ENCODE peak calls at places on chromosomes 5 and 9, in seven cellular contexts. B is PC-3, G is MM.1S, D is PC-9, F is HCT116, T is GM23248, I is GM23338. H is an unnamed sample.

GRCh38 chr9:98255578-98256296 is at the start of gene TBC1D2:
- DNase-seq in B (peak; percentile 91), G (peak; percentile 95), D (peak; percentile 99), F (peak; percentile 89), T (peak; percentile 94), I (peak; percentile 94), H (peak; percentile 95)

GRCh38 chr5:33981408-33982171 is 2.9 kb downstream of the SLC45A2 start:
- DNase-seq in B (peak; percentile 25), G (no peak), D (peak; percentile 17), F (no peak), T (peak; percentile 53), I (peak; percentile 32), H (no peak)

GRCh38 chr5:7629559-7629958 is 221.4 kb downstream of the CFAP90 start:
- DNase-seq in B (no peak), G (peak; percentile 87), D (no peak), F (no peak), T (no peak), I (no peak), H (no peak)

GRCh38 chr9:38309324-38310195 is 82.9 kb upstream of the ALDH1B1 start:
- DNase-seq in B (no peak), G (no peak), D (no peak), F (no peak), T (peak; percentile 35), I (peak; percentile 34), H (no peak)

GRCh38 chr9:35729700-35730485 is 2.1 kb downstream of the TLN1 start:
- DNase-seq in B (peak; percentile 86), G (peak; percentile 24), D (no peak), F (peak; percentile 21), T (peak; percentile 94), I (peak; percentile 90), H (peak; percentile 67)

GRCh38 chr9:113907282-113907681 is 31.2 kb downstream of the ZNF618 start:
- DNase-seq in B (no peak), G (no peak), D (no peak), F (no peak), T (no peak), I (no peak), H (no peak)

GRCh38 chr5:163564321-163564924 is 59.0 kb downstream of the MAT2B start:
- DNase-seq in B (peak; percentile 84), G (peak; percentile 66), D (peak; percentile 39), F (peak; percentile 48), T (peak; percentile 72), I (peak; percentile 72), H (peak; percentile 53)

GRCh38 chr9:127277099-127277498 is 12.5 kb downstream of the GARNL3 start:
- DNase-seq in B (no peak), G (no peak), D (no peak), F (no peak), T (no peak), I (no peak), H (peak; percentile 66)

GRCh38 chr9:92173318-92173717 is 58.1 kb upstream of the SPTLC1 start:
- DNase-seq in B (no peak), G (no peak), D (no peak), F (no peak), T (no peak), I (no peak), H (peak; percentile 1)

GRCh38 chr5:56443826-56444225 is 210.7 kb upstream of the ANKRD55 start:
- DNase-seq in B (no peak), G (no peak), D (no peak), F (no peak), T (no peak), I (no peak), H (no peak)

GRCh38 chr5:143312822-143313221 is 90.7 kb downstream of the NR3C1 start:
- DNase-seq in B (peak; percentile 32), G (no peak), D (no peak), F (no peak), T (peak; percentile 57), I (no peak), H (no peak)

GRCh38 chr5:82794876-82795275 is 282.3 kb downstream of the TMEM167A start:
- DNase-seq in B (peak; percentile 73), G (no peak), D (no peak), F (no peak), T (peak; percentile 32), I (peak; percentile 6), H (no peak)

GRCh38 chr9:16505159-16505558 is 365.3 kb downstream of the BNC2 start:
- DNase-seq in B (peak; percentile 53), G (no peak), D (peak; percentile 12), F (no peak), T (peak; percentile 47), I (no peak), H (no peak)

GRCh38 chr9:120654278-120654677 is 60.0 kb downstream of the MEGF9 start:
- DNase-seq in B (no peak), G (no peak), D (no peak), F (no peak), T (peak; percentile 4), I (no peak), H (no peak)

GRCh38 chr5:149732500-149733128 is 2.5 kb downstream of the PPARGC1B start:
- DNase-seq in B (peak; percentile 56), G (peak; percentile 7), D (no peak), F (no peak), T (peak; percentile 28), I (peak; percentile 69), H (no peak)

GRCh38 chr9:123268240-123268949 is at the start of gene STRBP:
- DNase-seq in B (peak; percentile 85), G (peak; percentile 94), D (peak; percentile 97), F (peak; percentile 74), T (peak; percentile 94), I (peak; percentile 94), H (peak; percentile 97)

GRCh38 chr5:13553896-13554295 is 390.6 kb downstream of the DNAH5 start:
- DNase-seq in B (peak; percentile 58), G (peak; percentile 29), D (peak; percentile 38), F (no peak), T (peak; percentile 49), I (peak; percentile 67), H (no peak)

GRCh38 chr9:32725066-32725860 is 58.1 kb upstream of the TMEM215 start:
- DNase-seq in B (peak; percentile 28), G (no peak), D (no peak), F (no peak), T (peak; percentile 21), I (no peak), H (no peak)

GRCh38 chr9:137492464-137493162 is 33.5 kb upstream of the NSMF start:
- DNase-seq in B (peak; percentile 47), G (peak; percentile 29), D (no peak), F (peak; percentile 42), T (peak; percentile 34), I (peak; percentile 73), H (peak; percentile 89)

GRCh38 chr5:78720234-78720985 is 71.8 kb upstream of the LHFPL2 start:
- DNase-seq in B (no peak), G (no peak), D (no peak), F (no peak), T (no peak), I (no peak), H (peak; percentile 59)

GRCh38 chr9:98009926-98010325 is 26.8 kb downstream of the ANP32B start:
- DNase-seq in B (no peak), G (no peak), D (no peak), F (no peak), T (no peak), I (no peak), H (no peak)

GRCh38 chr9:114321759-114322158 is 1.1 kb upstream of the ORM1 start:
- DNase-seq in B (no peak), G (no peak), D (no peak), F (no peak), T (peak; percentile 58), I (no peak), H (no peak)

GRCh38 chr5:68409259-68409658 is 193.7 kb downstream of the PIK3R1 start:
- DNase-seq in B (peak; percentile 22), G (no peak), D (no peak), F (no peak), T (peak; percentile 80), I (no peak), H (no peak)

GRCh38 chr5:24208540-24209141 is 436.1 kb downstream of the CDH10 start:
- DNase-seq in B (no peak), G (no peak), D (no peak), F (no peak), T (no peak), I (peak; percentile 63), H (no peak)

GRCh38 chr5:91865920-91866319 is 482.8 kb upstream of the ARRDC3 start:
- DNase-seq in B (no peak), G (no peak), D (no peak), F (no peak), T (no peak), I (peak; percentile 58), H (no peak)
- H3K9me2 ChIP-seq in B (no peaks in the 10 kb centered on the region), G (no peaks in the 10 kb centered on the region), D (no peaks in the 10 kb centered on the region), F (no peaks in the 10 kb centered on the region), T (no peaks in the 10 kb centered on the region), I (peaks cover 3% of the 10 kb centered on the region), H (no peaks in the 10 kb centered on the region)

DNA sequence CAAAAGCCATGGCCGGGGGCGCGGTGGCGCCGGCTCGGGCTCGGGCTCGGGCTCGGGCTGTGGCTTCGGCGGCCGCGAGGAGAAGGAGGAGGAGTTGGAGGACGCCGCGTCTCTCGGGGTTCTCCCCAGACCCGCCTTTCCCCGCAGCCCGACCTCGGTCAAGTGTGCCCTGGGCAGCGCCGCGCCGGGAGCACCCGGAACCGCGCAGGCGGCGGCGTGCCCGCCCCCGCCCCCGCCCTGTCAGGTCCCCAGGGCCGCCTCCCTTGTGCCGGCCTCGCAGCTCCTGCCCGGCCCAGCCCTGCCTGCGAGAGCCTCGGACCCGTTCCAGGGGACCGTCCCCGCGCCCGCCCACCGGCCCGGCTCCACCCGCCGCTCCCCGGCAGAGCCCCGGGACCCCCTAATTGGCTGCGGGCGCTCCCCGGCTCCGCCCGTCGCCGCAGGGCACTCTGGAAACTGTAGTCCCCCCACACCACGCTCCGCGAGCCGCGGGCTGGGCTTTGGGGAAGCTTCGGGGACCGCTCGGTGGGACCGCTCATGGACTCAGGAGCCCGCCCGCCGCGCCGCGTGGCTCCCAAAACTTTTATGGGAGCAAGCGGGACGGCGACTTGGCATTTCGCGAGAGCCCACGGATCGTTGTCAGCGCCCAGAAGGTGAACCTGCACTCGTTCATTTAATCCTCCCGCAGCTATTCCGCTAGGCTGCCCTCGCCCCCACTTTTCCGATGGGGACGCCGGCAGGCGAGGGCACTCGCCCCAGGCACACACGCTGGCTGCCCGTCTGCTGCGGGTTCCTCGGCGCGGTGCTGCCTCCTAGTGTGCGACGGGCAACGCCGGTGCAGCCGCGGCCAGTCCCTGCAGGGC is at the start of gene STK10:
- DNase-seq in B (peak; percentile 89), G (peak; percentile 90), D (peak; percentile 93), F (peak; percentile 75), T (peak; percentile 98), I (peak; percentile 93), H (peak; percentile 90)
- H3K27ac ChIP-seq in B (peak within 1 kb of the TSS; percentile 82), G (peak within 1 kb of the TSS; percentile 96), D (peak within 1 kb of the TSS; percentile 65), F (peak within 1 kb of the TSS; percentile 75), T (peak within 1 kb of the TSS; percentile 85), I (peak within 1 kb of the TSS; percentile 45), H (peak within 1 kb of the TSS; percentile 62)

DNA sequence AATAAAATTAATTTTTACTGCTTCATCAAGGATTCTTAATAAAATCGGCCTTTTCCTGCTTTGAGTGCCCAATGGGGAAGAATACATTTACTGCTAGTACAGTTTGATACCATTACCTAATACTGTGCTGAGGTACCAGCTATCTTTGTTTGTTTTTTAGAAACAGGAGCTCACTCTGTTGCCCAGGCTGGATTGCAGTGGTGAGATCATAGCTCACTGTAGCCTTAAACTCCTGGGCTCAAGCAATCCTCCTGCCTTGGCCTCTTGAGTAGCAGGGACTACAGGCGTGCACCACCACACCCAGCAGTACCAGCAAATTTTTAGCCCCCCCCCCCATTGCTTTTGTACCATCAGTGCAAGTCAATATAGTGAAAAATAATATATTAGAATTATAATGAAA is 13.6 kb upstream of the ANKHD1 start:
- DNase-seq in B (no peak), G (no peak), D (no peak), F (no peak), T (no peak), I (no peak), H (no peak)
- H2AFZ ChIP-seq in B (no peak overlapping the region), G (no peak overlapping the region), D (no peak overlapping the region), F (no peak overlapping the region), T (no peak overlapping the region), I (no peak overlapping the region), H (no peak overlapping the region)

GRCh38 chr9:93552923-93553322 is 23.5 kb upstream of the PHF2 start:
- DNase-seq in B (no peak), G (no peak), D (no peak), F (no peak), T (no peak), I (no peak), H (no peak)
- H3K9me2 ChIP-seq in B (no peaks in the 10 kb centered on the region), G (no peaks in the 10 kb centered on the region), D (no peaks in the 10 kb centered on the region), F (no peaks in the 10 kb centered on the region), T (no peaks in the 10 kb centered on the region), I (no peaks in the 10 kb centered on the region), H (no peaks in the 10 kb centered on the region)